ENCODE peak calls at places on chromosomes 12 and 14, in ten cellular contexts. L, R, H, T, U, O, B, N, Z and E are unnamed samples.

GRCh38 chr12:57762463-57762862 is 4.4 kb downstream of the CYP27B1 start:
- DNase-seq in L (no peak), R (no peak), H (no peak), T (no peak), U (no peak), O (no peak), B (no peak), N (no peak), Z (no peak), E (no peak)

GRCh38 chr14:99445916-99446315 is 34.7 kb downstream of the SETD3 start:
- DNase-seq in L (no peak), R (no peak), H (no peak), T (no peak), U (no peak), O (no peak), B (no peak), N (no peak), Z (no peak), E (no peak)

GRCh38 chr12:119949145-119949544 is 39.9 kb upstream of the BICDL1 start:
- DNase-seq in L (no peak), R (no peak), H (no peak), T (no peak), U (no peak), O (no peak), B (no peak), N (no peak), Z (no peak), E (no peak)

GRCh38 chr12:49389092-49389703 is 21.9 kb downstream of the SPATS2 start:
- DNase-seq in L (no peak), R (no peak), H (peak), T (peak), U (peak), O (no peak), B (no peak), N (peak), Z (no peak), E (no peak)

GRCh38 chr14:53509227-53509822 is 356.2 kb upstream of the DDHD1 start:
- DNase-seq in L (no peak), R (no peak), H (peak), T (no peak), U (peak), O (peak), B (no peak), N (no peak), Z (peak), E (no peak)

GRCh38 chr14:47541652-47542051 is 133.8 kb downstream of the MDGA2 start:
- DNase-seq in L (no peak), R (no peak), H (no peak), T (no peak), U (no peak), O (no peak), B (no peak), N (no peak), Z (no peak), E (no peak)

GRCh38 chr14:104976198-104977007 is 1.8 kb downstream of the AHNAK2 start:
- DNase-seq in L (peak), R (peak), H (peak), T (peak), U (peak), O (peak), B (peak), N (peak), Z (peak), E (peak)

GRCh38 chr14:87334997-87335675 is 657.8 kb downstream of the GALC start:
- DNase-seq in L (no peak), R (no peak), H (no peak), T (no peak), U (no peak), O (no peak), B (no peak), N (no peak), Z (no peak), E (no peak)

GRCh38 chr12:108214486-108214885 is 85.4 kb downstream of the WSCD2 start:
- DNase-seq in L (no peak), R (no peak), H (peak), T (no peak), U (peak), O (no peak), B (no peak), N (no peak), Z (no peak), E (no peak)

GRCh38 chr14:23119362-23120327 is 590 bp upstream of the CEBPE start:
- DNase-seq in L (no peak), R (peak), H (no peak), T (peak), U (no peak), O (no peak), B (no peak), N (no peak), Z (no peak), E (no peak)

GRCh38 chr14:71400821-71401447 is 493.7 kb downstream of the PCNX1 start:
- DNase-seq in L (no peak), R (no peak), H (no peak), T (no peak), U (no peak), O (no peak), B (no peak), N (no peak), Z (no peak), E (no peak)

GRCh38 chr12:53078425-53079225 is 565 bp downstream of the SPRYD3 start:
- DNase-seq in L (no peak), R (no peak), H (no peak), T (peak), U (no peak), O (no peak), B (no peak), N (no peak), Z (peak), E (no peak)

GRCh38 chr14:60753264-60754126 is 18.9 kb downstream of the MNAT1 start:
- DNase-seq in L (no peak), R (no peak), H (no peak), T (peak), U (no peak), O (no peak), B (no peak), N (no peak), Z (no peak), E (peak)

GRCh38 chr12:62712561-62712960 is 222.4 kb downstream of the PPM1H start:
- DNase-seq in L (no peak), R (no peak), H (no peak), T (no peak), U (no peak), O (no peak), B (no peak), N (no peak), Z (no peak), E (no peak)

GRCh38 chr12:3342051-3342450 is 149.0 kb upstream of the PRMT8 start:
- DNase-seq in L (peak), R (peak), H (peak), T (no peak), U (peak), O (no peak), B (peak), N (no peak), Z (no peak), E (no peak)

GRCh38 chr14:33515899-33516298 is 435.0 kb downstream of the EGLN3 start:
- DNase-seq in L (no peak), R (no peak), H (no peak), T (no peak), U (no peak), O (no peak), B (no peak), N (no peak), Z (no peak), E (no peak)

GRCh38 chr14:89221109-89221508 is 195.9 kb downstream of the FOXN3 start:
- DNase-seq in L (no peak), R (no peak), H (no peak), T (no peak), U (no peak), O (no peak), B (peak), N (no peak), Z (no peak), E (peak)

GRCh38 chr14:49857427-49858003 is 4.9 kb upstream of the NEMF start:
- DNase-seq in L (no peak), R (no peak), H (no peak), T (no peak), U (no peak), O (no peak), B (no peak), N (no peak), Z (no peak), E (no peak)

GRCh38 chr12:43551971-43552559 is at the start of gene ADAMTS20:
- DNase-seq in L (no peak), R (no peak), H (no peak), T (no peak), U (peak), O (no peak), B (no peak), N (no peak), Z (no peak), E (no peak)

GRCh38 chr14:92439551-92440344 is 73.8 kb upstream of the RIN3 start:
- DNase-seq in L (no peak), R (no peak), H (peak), T (no peak), U (no peak), O (no peak), B (no peak), N (no peak), Z (no peak), E (no peak)

GRCh38 chr14:105882626-105883025 is 356.2 kb downstream of the TMEM121 start:
- DNase-seq in L (no peak), R (peak), H (no peak), T (no peak), U (no peak), O (no peak), B (no peak), N (no peak), Z (peak), E (no peak)

GRCh38 chr12:119700078-119700477 is 32.1 kb downstream of the PRKAB1 start:
- DNase-seq in L (no peak), R (no peak), H (no peak), T (no peak), U (no peak), O (no peak), B (no peak), N (no peak), Z (no peak), E (no peak)

GRCh38 chr12:120997448-120997847 is 18.8 kb downstream of the C12orf43 start:
- DNase-seq in L (no peak), R (no peak), H (no peak), T (no peak), U (no peak), O (no peak), B (no peak), N (no peak), Z (no peak), E (no peak)

GRCh38 chr12:4908694-4909396 is 860 bp upstream of the KCNA1 start:
- DNase-seq in L (no peak), R (peak), H (no peak), T (no peak), U (peak), O (no peak), B (no peak), N (no peak), Z (no peak), E (no peak)

GRCh38 chr14:57987596-57988300 is 121.9 kb upstream of the SLC35F4 start:
- DNase-seq in L (no peak), R (no peak), H (no peak), T (no peak), U (no peak), O (no peak), B (no peak), N (no peak), Z (no peak), E (no peak)

GRCh38 chr12:114302117-114302516 is 103.8 kb downstream of the TBX5 start:
- DNase-seq in L (no peak), R (no peak), H (no peak), T (no peak), U (no peak), O (no peak), B (no peak), N (no peak), Z (no peak), E (no peak)

GRCh38 chr12:94799136-94799535 is 148.8 kb upstream of the TMCC3 start:
- DNase-seq in L (no peak), R (no peak), H (no peak), T (no peak), U (no peak), O (no peak), B (no peak), N (no peak), Z (no peak), E (no peak)

GRCh38 chr12:77998236-77998786 is 167.6 kb downstream of the NAV3 start:
- DNase-seq in L (no peak), R (no peak), H (no peak), T (no peak), U (no peak), O (no peak), B (no peak), N (no peak), Z (no peak), E (no peak)

GRCh38 chr14:75757644-75758402 is 96.8 kb downstream of the TTLL5 start:
- DNase-seq in L (no peak), R (no peak), H (no peak), T (no peak), U (no peak), O (no peak), B (no peak), N (no peak), Z (no peak), E (no peak)

GRCh38 chr12:12689672-12690287 is 6.2 kb downstream of the GPR19 start:
- DNase-seq in L (no peak), R (no peak), H (no peak), T (no peak), U (no peak), O (no peak), B (no peak), N (no peak), Z (no peak), E (no peak)

GRCh38 chr12:96201272-96202227 is 7.4 kb downstream of the ELK3 start:
- DNase-seq in L (no peak), R (no peak), H (no peak), T (no peak), U (no peak), O (no peak), B (no peak), N (no peak), Z (no peak), E (no peak)

GRCh38 chr14:27056586-27056985 is 458.8 kb upstream of the NOVA1 start:
- DNase-seq in L (no peak), R (no peak), H (no peak), T (no peak), U (peak), O (no peak), B (no peak), N (no peak), Z (no peak), E (no peak)

GRCh38 chr12:123200414-123200813 is 32.5 kb downstream of the MPHOSPH9 start:
- DNase-seq in L (no peak), R (no peak), H (no peak), T (no peak), U (no peak), O (no peak), B (no peak), N (no peak), Z (no peak), E (no peak)

GRCh38 chr12:63922446-63922845 is 77.9 kb downstream of the SRGAP1 start:
- DNase-seq in L (no peak), R (no peak), H (no peak), T (no peak), U (no peak), O (no peak), B (peak), N (no peak), Z (no peak), E (no peak)
- H3K27ac ChIP-seq in L (no peak), R (no peak), H (no peak), T (no peak), U (no peak), O (no peak), B (peak), N (no peak), Z (no peak), E (no peak)

DNA sequence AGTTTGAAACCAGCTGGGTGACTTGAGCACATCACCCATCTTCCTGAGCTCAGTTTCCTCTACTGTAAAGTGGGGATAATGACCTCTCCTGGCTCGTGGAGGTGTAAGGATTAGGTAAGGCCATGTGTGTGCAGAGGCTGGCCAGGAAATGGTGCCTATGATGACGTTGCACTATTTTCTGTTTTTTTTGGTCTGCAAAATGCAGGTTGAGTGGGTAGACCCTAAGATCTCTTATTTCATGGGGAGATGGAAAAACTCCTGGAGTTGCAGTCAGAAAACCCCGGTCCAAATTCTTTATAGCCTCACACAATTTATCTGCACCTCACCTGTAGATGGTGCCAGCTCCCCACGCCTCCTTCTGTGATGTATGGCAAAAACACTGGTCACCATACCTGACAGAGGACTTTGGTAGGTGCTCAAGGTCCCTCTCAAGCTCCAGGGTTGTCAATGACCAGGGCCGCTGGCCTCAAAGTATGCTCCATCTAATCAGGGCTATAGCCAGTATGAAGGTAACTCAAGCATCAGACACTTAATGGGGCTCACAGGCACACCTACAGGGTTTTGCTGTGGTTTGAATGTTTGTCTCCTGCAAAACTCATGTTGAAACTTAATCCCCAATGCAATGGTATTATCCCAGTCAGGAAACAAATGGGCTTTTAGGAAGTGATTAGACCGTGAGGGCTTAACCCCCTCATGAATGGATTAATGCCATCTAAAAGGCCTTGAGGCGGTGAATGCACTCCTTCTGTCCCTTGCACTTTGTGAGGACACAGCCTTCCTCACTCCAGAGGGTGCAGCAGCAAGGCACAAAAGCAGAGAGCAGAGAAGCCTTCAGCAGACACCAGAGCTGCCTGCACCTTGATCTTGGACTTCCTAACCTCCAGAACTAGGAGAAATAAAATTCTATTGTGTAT is 17.6 kb downstream of the C14orf132 start:
- DNase-seq in L (no peak), R (no peak), H (no peak), T (no peak), U (no peak), O (no peak), B (no peak), N (no peak), Z (no peak), E (peak)
- H3K27ac ChIP-seq in L (no peak), R (peak), H (no peak), T (no peak), U (no peak), O (no peak), B (no peak), N (no peak), Z (no peak), E (no peak)

DNA sequence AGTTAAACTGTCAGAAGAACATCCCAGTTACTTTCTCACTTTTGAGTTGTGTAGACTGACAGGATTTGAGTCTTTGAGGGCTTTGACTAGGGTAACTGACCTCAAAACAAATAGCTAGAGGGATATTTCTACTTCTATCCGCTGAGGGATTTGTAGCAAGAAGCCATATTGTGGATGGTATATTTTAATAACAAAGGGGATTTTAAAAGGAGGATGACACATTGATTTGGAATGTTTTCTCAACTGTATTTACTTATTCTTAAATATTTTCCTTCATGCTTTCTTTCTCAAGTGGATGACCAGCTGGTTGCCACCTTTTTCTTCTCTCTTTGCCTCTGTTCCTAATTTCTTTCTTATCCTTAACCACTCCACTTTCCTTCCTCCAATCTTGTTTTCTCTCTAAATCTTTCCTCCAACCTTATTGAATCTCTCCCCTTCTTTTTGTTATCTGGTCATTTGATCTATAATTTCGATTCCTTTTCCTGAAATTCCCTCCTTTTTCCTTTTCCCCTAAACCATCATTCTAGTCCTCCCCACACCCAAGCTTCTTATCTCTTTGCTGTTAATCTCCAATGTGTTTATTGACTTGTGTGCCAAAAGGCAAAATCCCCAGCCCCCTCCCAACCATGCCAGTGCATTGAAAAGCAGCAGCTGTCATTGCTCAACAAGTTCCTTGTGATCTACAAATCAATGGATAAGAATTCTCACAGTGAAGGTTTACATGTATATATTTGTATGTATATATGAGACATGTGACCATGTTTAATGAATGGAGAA is 411.6 kb downstream of the RAD51B start:
- DNase-seq in L (no peak), R (no peak), H (no peak), T (no peak), U (no peak), O (no peak), B (peak), N (no peak), Z (peak), E (no peak)
- H3K27ac ChIP-seq in L (no peak), R (no peak), H (peak), T (no peak), U (peak), O (peak), B (peak), N (no peak), Z (peak), E (no peak)

GRCh38 chr14:51479584-51480305 is 172.0 kb upstream of the FRMD6 start:
- DNase-seq in L (no peak), R (no peak), H (peak), T (no peak), U (peak), O (no peak), B (no peak), N (no peak), Z (no peak), E (no peak)
- H3K27ac ChIP-seq in L (no peak), R (no peak), H (no peak), T (no peak), U (no peak), O (no peak), B (no peak), N (no peak), Z (peak), E (no peak)

DNA sequence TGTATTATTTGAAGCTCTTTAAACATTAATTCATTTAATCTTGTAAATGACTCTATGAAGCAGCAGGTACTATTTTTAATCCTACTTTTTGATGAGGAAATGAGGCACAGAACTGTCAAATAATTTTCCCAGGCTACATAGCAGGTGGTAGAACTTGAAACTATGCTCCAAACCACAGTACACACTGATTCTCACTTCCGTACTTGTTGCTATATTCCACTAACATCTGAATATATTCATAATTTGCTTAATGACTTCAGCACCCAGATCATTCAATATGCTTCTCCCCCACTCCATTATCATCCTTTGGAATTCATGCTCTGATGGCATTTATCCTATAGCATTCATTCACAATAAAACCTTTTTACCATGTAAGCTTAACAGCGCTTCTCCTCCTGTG is 4.9 kb downstream of the ERGIC2 start:
- DNase-seq in L (no peak), R (no peak), H (no peak), T (no peak), U (no peak), O (no peak), B (no peak), N (no peak), Z (no peak), E (no peak)
- H3K27ac ChIP-seq in L (no peak), R (no peak), H (no peak), T (no peak), U (no peak), O (no peak), B (no peak), N (no peak), Z (no peak), E (no peak)

GRCh38 chr12:111428728-111429175 is 23.0 kb downstream of the SH2B3 start:
- DNase-seq in L (peak), R (no peak), H (peak), T (no peak), U (no peak), O (no peak), B (no peak), N (peak), Z (peak), E (no peak)
- H3K27ac ChIP-seq in L (no peak), R (peak), H (peak), T (no peak), U (no peak), O (peak), B (no peak), N (peak), Z (no peak), E (no peak)

GRCh38 chr14:80695869-80696268 is 245.7 kb downstream of the CEP128 start:
- DNase-seq in L (no peak), R (no peak), H (no peak), T (no peak), U (no peak), O (no peak), B (no peak), N (no peak), Z (no peak), E (no peak)
- H3K27ac ChIP-seq in L (no peak), R (no peak), H (no peak), T (no peak), U (no peak), O (no peak), B (no peak), N (no peak), Z (no peak), E (no peak)